ENCODE peak calls at places on chromosomes 13 and 19, in five cellular contexts. L is OCI-LY7, U is H1, T is NCI-H345, H is AG10803. R is an unnamed sample.

GRCh38 chr19:43966079-43966694 is 15.2 kb downstream of the ZNF221 start:
- DNase-seq in L (no peak), U (no peak), T (no peak), H (no peak), R (no peak)

GRCh38 chr19:4035582-4035981 is 28.0 kb downstream of the PIAS4 start:
- DNase-seq in L (no peak), U (no peak), T (no peak), H (no peak), R (no peak)

GRCh38 chr13:106373304-106373988 is 162.0 kb downstream of the EFNB2 start:
- DNase-seq in L (peak), U (no peak), T (peak), H (no peak), R (peak)

GRCh38 chr13:41467546-41467945 is 10.2 kb downstream of the RGCC start:
- DNase-seq in L (no peak), U (no peak), T (no peak), H (no peak), R (no peak)

GRCh38 chr13:50162001-50162400 is 146.8 kb downstream of the KCNRG start:
- DNase-seq in L (no peak), U (no peak), T (no peak), H (peak), R (no peak)

GRCh38 chr13:111532111-111532510 is 211.7 kb downstream of the TEX29 start:
- DNase-seq in L (no peak), U (no peak), T (no peak), H (no peak), R (no peak)

GRCh38 chr13:93116809-93117208 is 109.8 kb upstream of the GPC6 start:
- DNase-seq in L (no peak), U (no peak), T (peak), H (no peak), R (no peak)

GRCh38 chr13:28754698-28755545 is 36.2 kb upstream of the SLC46A3 start:
- DNase-seq in L (peak), U (peak), T (no peak), H (peak), R (no peak)

GRCh38 chr19:19591133-19591825 is 27.2 kb downstream of the PBX4 start:
- DNase-seq in L (no peak), U (no peak), T (no peak), H (peak), R (no peak)

GRCh38 chr13:19324325-19324724 is 142.7 kb upstream of the TUBA3C start:
- DNase-seq in L (no peak), U (no peak), T (no peak), H (no peak), R (no peak)

GRCh38 chr19:48637948-48638830 is 1.0 kb upstream of the DBP start:
- DNase-seq in L (peak), U (peak), T (peak), H (peak), R (peak)

GRCh38 chr13:99746857-99747710 is 224.5 kb downstream of the ZIC5 start:
- DNase-seq in L (no peak), U (peak), T (no peak), H (no peak), R (no peak)

GRCh38 chr13:48232420-48233096 is 448 bp upstream of the ITM2B start:
- DNase-seq in L (no peak), U (peak), T (no peak), H (no peak), R (peak)

GRCh38 chr19:47369923-47370625 is 21.0 kb downstream of the DHX34 start:
- DNase-seq in L (no peak), U (no peak), T (no peak), H (peak), R (no peak)

GRCh38 chr13:107025991-107026390 is 458.1 kb upstream of the ARGLU1 start:
- DNase-seq in L (no peak), U (no peak), T (peak), H (peak), R (no peak)

GRCh38 chr19:35297515-35297848 is 5.5 kb downstream of the MAG start:
- DNase-seq in L (no peak), U (no peak), T (no peak), H (no peak), R (no peak)

GRCh38 chr13:46664195-46664594 is 111.2 kb downstream of the LRCH1 start:
- DNase-seq in L (no peak), U (no peak), T (no peak), H (no peak), R (no peak)

GRCh38 chr19:41353466-41354342 is at the start of gene TGFB1:
- DNase-seq in L (peak), U (peak), T (peak), H (peak), R (no peak)

GRCh38 chr19:51097166-51097736 is 11.0 kb downstream of the CTU1 start:
- DNase-seq in L (peak), U (peak), T (peak), H (peak), R (peak)

GRCh38 chr13:110925023-110925608 is 10.2 kb upstream of the ANKRD10 start:
- DNase-seq in L (peak), U (peak), T (no peak), H (no peak), R (no peak)

GRCh38 chr19:1085053-1085658 is 10.0 kb downstream of the POLR2E start:
- DNase-seq in L (no peak), U (no peak), T (no peak), H (no peak), R (no peak)

GRCh38 chr13:24147570-24147963 is 13.0 kb upstream of the SPATA13 start:
- DNase-seq in L (no peak), U (no peak), T (no peak), H (no peak), R (no peak)

GRCh38 chr13:99757756-99758464 is 213.7 kb downstream of the ZIC5 start:
- DNase-seq in L (no peak), U (peak), T (no peak), H (no peak), R (no peak)

GRCh38 chr13:109785141-109785891 is 1.1 kb downstream of the IRS2 start:
- DNase-seq in L (no peak), U (peak), T (peak), H (peak), R (peak)